ENCODE peak calls at places on chromosomes 16 and 17, in eight cellular contexts. One of them, this sample, is unnamed.

GRCh38 chr17:32689348-32689747 is 187.6 kb downstream of the MYO1D start:
- DNase-seq in endothelial cell: no peak
- DNase-seq in NCI-H345: no peak
- DNase-seq in fibroblast of villous mesenchyme: no peak
- DNase-seq in NCI-H1105: no peak
- DNase-seq in stimulated activated CD4-positive, alpha-beta T cell treated with anti-CD3 and anti-CD28 coated beads, Interleukin-15, amount 100 ng/mL, for 1 hour: no peak
- DNase-seq in SK-N-SH: no peak
- DNase-seq in ACHN: no peak
- DNase-seq in this sample: no peak

GRCh38 chr17:1755252-1755992 is 6.4 kb upstream of the SERPINF1 start:
- DNase-seq in endothelial cell: no peak
- DNase-seq in NCI-H345: no peak
- DNase-seq in fibroblast of villous mesenchyme: no peak
- DNase-seq in NCI-H1105: peak
- DNase-seq in stimulated activated CD4-positive, alpha-beta T cell treated with anti-CD3 and anti-CD28 coated beads, Interleukin-15, amount 100 ng/mL, for 1 hour: no peak
- DNase-seq in SK-N-SH: peak
- DNase-seq in ACHN: no peak
- DNase-seq in this sample: no peak

GRCh38 chr17:40442392-40443195 is 656 bp upstream of the IGFBP4 start:
- DNase-seq in endothelial cell: no peak
- DNase-seq in NCI-H345: no peak
- DNase-seq in fibroblast of villous mesenchyme: no peak
- DNase-seq in NCI-H1105: no peak
- DNase-seq in stimulated activated CD4-positive, alpha-beta T cell treated with anti-CD3 and anti-CD28 coated beads, Interleukin-15, amount 100 ng/mL, for 1 hour: no peak
- DNase-seq in SK-N-SH: no peak
- DNase-seq in ACHN: no peak
- DNase-seq in this sample: peak

GRCh38 chr17:76204277-76204676 is 36.0 kb downstream of the RNF157 start:
- DNase-seq in endothelial cell: no peak
- DNase-seq in NCI-H345: no peak
- DNase-seq in fibroblast of villous mesenchyme: peak
- DNase-seq in NCI-H1105: no peak
- DNase-seq in stimulated activated CD4-positive, alpha-beta T cell treated with anti-CD3 and anti-CD28 coated beads, Interleukin-15, amount 100 ng/mL, for 1 hour: no peak
- DNase-seq in SK-N-SH: no peak
- DNase-seq in ACHN: peak
- DNase-seq in this sample: peak

GRCh38 chr16:67847064-67847861 is at the start of gene CENPT:
- DNase-seq in endothelial cell: peak
- DNase-seq in NCI-H345: peak
- DNase-seq in fibroblast of villous mesenchyme: peak
- DNase-seq in NCI-H1105: no peak
- DNase-seq in stimulated activated CD4-positive, alpha-beta T cell treated with anti-CD3 and anti-CD28 coated beads, Interleukin-15, amount 100 ng/mL, for 1 hour: no peak
- DNase-seq in SK-N-SH: peak
- DNase-seq in ACHN: peak
- DNase-seq in this sample: peak

GRCh38 chr16:13587171-13587570 is 332.8 kb upstream of the ERCC4 start:
- DNase-seq in endothelial cell: no peak
- DNase-seq in NCI-H345: no peak
- DNase-seq in fibroblast of villous mesenchyme: no peak
- DNase-seq in NCI-H1105: no peak
- DNase-seq in stimulated activated CD4-positive, alpha-beta T cell treated with anti-CD3 and anti-CD28 coated beads, Interleukin-15, amount 100 ng/mL, for 1 hour: no peak
- DNase-seq in SK-N-SH: no peak
- DNase-seq in ACHN: no peak
- DNase-seq in this sample: no peak

GRCh38 chr16:86252596-86252995 is 257.7 kb upstream of the FOXF1 start:
- DNase-seq in endothelial cell: peak
- DNase-seq in NCI-H345: no peak
- DNase-seq in fibroblast of villous mesenchyme: peak
- DNase-seq in NCI-H1105: no peak
- DNase-seq in stimulated activated CD4-positive, alpha-beta T cell treated with anti-CD3 and anti-CD28 coated beads, Interleukin-15, amount 100 ng/mL, for 1 hour: no peak
- DNase-seq in SK-N-SH: peak
- DNase-seq in ACHN: peak
- DNase-seq in this sample: peak

GRCh38 chr16:23026777-23027362 is 122.4 kb downstream of the USP31 start:
- DNase-seq in endothelial cell: peak
- DNase-seq in NCI-H345: no peak
- DNase-seq in fibroblast of villous mesenchyme: peak
- DNase-seq in NCI-H1105: no peak
- DNase-seq in stimulated activated CD4-positive, alpha-beta T cell treated with anti-CD3 and anti-CD28 coated beads, Interleukin-15, amount 100 ng/mL, for 1 hour: no peak
- DNase-seq in SK-N-SH: no peak
- DNase-seq in ACHN: peak
- DNase-seq in this sample: peak

GRCh38 chr17:36937001-36937960 is at the start of gene LHX1:
- DNase-seq in endothelial cell: no peak
- DNase-seq in NCI-H345: no peak
- DNase-seq in fibroblast of villous mesenchyme: no peak
- DNase-seq in NCI-H1105: no peak
- DNase-seq in stimulated activated CD4-positive, alpha-beta T cell treated with anti-CD3 and anti-CD28 coated beads, Interleukin-15, amount 100 ng/mL, for 1 hour: no peak
- DNase-seq in SK-N-SH: peak
- DNase-seq in ACHN: peak
- DNase-seq in this sample: no peak

GRCh38 chr16:22329199-22329695 is 32.0 kb downstream of the POLR3E start:
- DNase-seq in endothelial cell: no peak
- DNase-seq in NCI-H345: no peak
- DNase-seq in fibroblast of villous mesenchyme: no peak
- DNase-seq in NCI-H1105: no peak
- DNase-seq in stimulated activated CD4-positive, alpha-beta T cell treated with anti-CD3 and anti-CD28 coated beads, Interleukin-15, amount 100 ng/mL, for 1 hour: no peak
- DNase-seq in SK-N-SH: no peak
- DNase-seq in ACHN: no peak
- DNase-seq in this sample: no peak

GRCh38 chr17:76373481-76373825 is 11.0 kb upstream of the SPHK1 start:
- DNase-seq in endothelial cell: no peak
- DNase-seq in NCI-H345: no peak
- DNase-seq in fibroblast of villous mesenchyme: no peak
- DNase-seq in NCI-H1105: no peak
- DNase-seq in stimulated activated CD4-positive, alpha-beta T cell treated with anti-CD3 and anti-CD28 coated beads, Interleukin-15, amount 100 ng/mL, for 1 hour: no peak
- DNase-seq in SK-N-SH: peak
- DNase-seq in ACHN: no peak
- DNase-seq in this sample: no peak

GRCh38 chr16:80319181-80319580 is 221.6 kb upstream of the DYNLRB2 start:
- DNase-seq in endothelial cell: no peak
- DNase-seq in NCI-H345: no peak
- DNase-seq in fibroblast of villous mesenchyme: no peak
- DNase-seq in NCI-H1105: no peak
- DNase-seq in stimulated activated CD4-positive, alpha-beta T cell treated with anti-CD3 and anti-CD28 coated beads, Interleukin-15, amount 100 ng/mL, for 1 hour: no peak
- DNase-seq in SK-N-SH: no peak
- DNase-seq in ACHN: peak
- DNase-seq in this sample: no peak

GRCh38 chr17:80687819-80688218 is 143.2 kb downstream of the RPTOR start:
- DNase-seq in endothelial cell: no peak
- DNase-seq in NCI-H345: no peak
- DNase-seq in fibroblast of villous mesenchyme: no peak
- DNase-seq in NCI-H1105: no peak
- DNase-seq in stimulated activated CD4-positive, alpha-beta T cell treated with anti-CD3 and anti-CD28 coated beads, Interleukin-15, amount 100 ng/mL, for 1 hour: no peak
- DNase-seq in SK-N-SH: no peak
- DNase-seq in ACHN: no peak
- DNase-seq in this sample: no peak

GRCh38 chr16:25628766-25629165 is 63.0 kb upstream of the HS3ST4 start:
- DNase-seq in endothelial cell: no peak
- DNase-seq in NCI-H345: no peak
- DNase-seq in fibroblast of villous mesenchyme: no peak
- DNase-seq in NCI-H1105: no peak
- DNase-seq in stimulated activated CD4-positive, alpha-beta T cell treated with anti-CD3 and anti-CD28 coated beads, Interleukin-15, amount 100 ng/mL, for 1 hour: no peak
- DNase-seq in SK-N-SH: no peak
- DNase-seq in ACHN: no peak
- DNase-seq in this sample: no peak

GRCh38 chr17:11935734-11936406 is 61.4 kb downstream of the ZNF18 start:
- DNase-seq in endothelial cell: peak
- DNase-seq in NCI-H345: peak
- DNase-seq in fibroblast of villous mesenchyme: peak
- DNase-seq in NCI-H1105: peak
- DNase-seq in stimulated activated CD4-positive, alpha-beta T cell treated with anti-CD3 and anti-CD28 coated beads, Interleukin-15, amount 100 ng/mL, for 1 hour: no peak
- DNase-seq in SK-N-SH: peak
- DNase-seq in ACHN: peak
- DNase-seq in this sample: peak

GRCh38 chr16:2473425-2473926 is 1.5 kb upstream of the TBC1D24 start:
- DNase-seq in endothelial cell: no peak
- DNase-seq in NCI-H345: peak
- DNase-seq in fibroblast of villous mesenchyme: no peak
- DNase-seq in NCI-H1105: no peak
- DNase-seq in stimulated activated CD4-positive, alpha-beta T cell treated with anti-CD3 and anti-CD28 coated beads, Interleukin-15, amount 100 ng/mL, for 1 hour: no peak
- DNase-seq in SK-N-SH: peak
- DNase-seq in ACHN: peak
- DNase-seq in this sample: no peak

GRCh38 chr17:45364531-45365390 is 47.9 kb upstream of the MAP3K14 start:
- DNase-seq in endothelial cell: peak
- DNase-seq in NCI-H345: peak
- DNase-seq in fibroblast of villous mesenchyme: no peak
- DNase-seq in NCI-H1105: no peak
- DNase-seq in stimulated activated CD4-positive, alpha-beta T cell treated with anti-CD3 and anti-CD28 coated beads, Interleukin-15, amount 100 ng/mL, for 1 hour: no peak
- DNase-seq in SK-N-SH: peak
- DNase-seq in ACHN: peak
- DNase-seq in this sample: peak

GRCh38 chr16:60905806-60906205 is 1130.4 kb downstream of the CDH8 start:
- DNase-seq in endothelial cell: no peak
- DNase-seq in NCI-H345: no peak
- DNase-seq in fibroblast of villous mesenchyme: no peak
- DNase-seq in NCI-H1105: no peak
- DNase-seq in stimulated activated CD4-positive, alpha-beta T cell treated with anti-CD3 and anti-CD28 coated beads, Interleukin-15, amount 100 ng/mL, for 1 hour: no peak
- DNase-seq in SK-N-SH: no peak
- DNase-seq in ACHN: no peak
- DNase-seq in this sample: no peak

GRCh38 chr17:61795546-61795945 is 67.8 kb downstream of the BRIP1 start:
- DNase-seq in endothelial cell: no peak
- DNase-seq in NCI-H345: no peak
- DNase-seq in fibroblast of villous mesenchyme: no peak
- DNase-seq in NCI-H1105: no peak
- DNase-seq in stimulated activated CD4-positive, alpha-beta T cell treated with anti-CD3 and anti-CD28 coated beads, Interleukin-15, amount 100 ng/mL, for 1 hour: no peak
- DNase-seq in SK-N-SH: no peak
- DNase-seq in ACHN: no peak
- DNase-seq in this sample: no peak

GRCh38 chr17:17849863-17850373 is 13.1 kb upstream of the SREBF1 start:
- DNase-seq in endothelial cell: no peak
- DNase-seq in NCI-H345: peak
- DNase-seq in fibroblast of villous mesenchyme: peak
- DNase-seq in NCI-H1105: no peak
- DNase-seq in stimulated activated CD4-positive, alpha-beta T cell treated with anti-CD3 and anti-CD28 coated beads, Interleukin-15, amount 100 ng/mL, for 1 hour: peak
- DNase-seq in SK-N-SH: peak
- DNase-seq in ACHN: peak
- DNase-seq in this sample: peak

GRCh38 chr17:67638871-67639270 is 78.9 kb upstream of the NOL11 start:
- DNase-seq in endothelial cell: no peak
- DNase-seq in NCI-H345: no peak
- DNase-seq in fibroblast of villous mesenchyme: no peak
- DNase-seq in NCI-H1105: no peak
- DNase-seq in stimulated activated CD4-positive, alpha-beta T cell treated with anti-CD3 and anti-CD28 coated beads, Interleukin-15, amount 100 ng/mL, for 1 hour: no peak
- DNase-seq in SK-N-SH: no peak
- DNase-seq in ACHN: no peak
- DNase-seq in this sample: no peak

This sample was measured in GM23248.